ENCODE peak calls at places on chromosome 7, in five cellular contexts. G, A, S, X and W are unnamed samples.

GRCh38 chr7:39910108-39910869 is 39.8 kb upstream of the CDK13 start:
- DNase-seq in G (no peak), A (no peak), S (no peak), X (peak; percentile 24), W (peak; percentile 37)

GRCh38 chr7:90345548-90346319 is 782 bp upstream of the GTPBP10 start:
- DNase-seq in G (peak; percentile 27), A (no peak), S (no peak), X (no peak), W (peak; percentile 47)

GRCh38 chr7:1685000-1685624 is 15.0 kb downstream of the ELFN1 start:
- DNase-seq in G (no peak), A (no peak), S (no peak), X (no peak), W (no peak)

GRCh38 chr7:4683884-4684565 is 1.9 kb downstream of the FOXK1 start:
- DNase-seq in G (no peak), A (peak; percentile 83), S (peak; percentile 71), X (no peak), W (peak; percentile 69)

GRCh38 chr7:30713397-30713796 is 31.1 kb upstream of the CRHR2 start:
- DNase-seq in G (no peak), A (no peak), S (no peak), X (no peak), W (no peak)

GRCh38 chr7:44193011-44193802 is 4.0 kb upstream of the GCK start:
- DNase-seq in G (no peak), A (no peak), S (no peak), X (no peak), W (no peak)

GRCh38 chr7:114662002-114662677 is 247.5 kb downstream of the FOXP2 start:
- DNase-seq in G (no peak), A (no peak), S (no peak), X (no peak), W (no peak)

GRCh38 chr7:21722371-21722770 is 179.5 kb downstream of the DNAH11 start:
- DNase-seq in G (no peak), A (no peak), S (no peak), X (no peak), W (no peak)

GRCh38 chr7:111364413-111364812 is 197.9 kb downstream of the IMMP2L start:
- DNase-seq in G (peak; percentile 47), A (no peak), S (no peak), X (no peak), W (peak; percentile 38)

GRCh38 chr7:71389976-71390375 is 258.0 kb downstream of the GALNT17 start:
- DNase-seq in G (no peak), A (peak; percentile 3), S (no peak), X (no peak), W (no peak)

GRCh38 chr7:100568936-100569844 is 4.5 kb downstream of the SAP25 start:
- DNase-seq in G (peak; percentile 62), A (peak; percentile 82), S (peak; percentile 57), X (no peak), W (no peak)

GRCh38 chr7:130065500-130066152 is 4.7 kb upstream of the KLHDC10 start:
- DNase-seq in G (no peak), A (no peak), S (no peak), X (no peak), W (peak; percentile 26)

GRCh38 chr7:66558660-66559465 is 69.8 kb upstream of the KCTD7 start:
- DNase-seq in G (peak; percentile 9), A (no peak), S (no peak), X (no peak), W (no peak)

GRCh38 chr7:33773053-33773452 is 132.3 kb upstream of the BMPER start:
- DNase-seq in G (no peak), A (no peak), S (no peak), X (no peak), W (peak; percentile 77)

GRCh38 chr7:157445956-157446295 is 109.1 kb downstream of the DNAJB6 start:
- DNase-seq in G (no peak), A (no peak), S (no peak), X (no peak), W (no peak)

GRCh38 chr7:112421666-112422486 is 28.4 kb upstream of the IFRD1 start:
- DNase-seq in G (peak; percentile 16), A (no peak), S (no peak), X (no peak), W (no peak)

GRCh38 chr7:68699090-68699711 is 899.1 kb upstream of the AUTS2 start:
- DNase-seq in G (peak; percentile 91), A (no peak), S (no peak), X (no peak), W (peak; percentile 78)

GRCh38 chr7:108408294-108409004 is 47.8 kb downstream of the NRCAM start:
- DNase-seq in G (no peak), A (no peak), S (no peak), X (no peak), W (no peak)

GRCh38 chr7:114921636-114922150 is at the start of gene MDFIC:
- DNase-seq in G (peak; percentile 72), A (no peak), S (no peak), X (no peak), W (peak; percentile 62)

DNA sequence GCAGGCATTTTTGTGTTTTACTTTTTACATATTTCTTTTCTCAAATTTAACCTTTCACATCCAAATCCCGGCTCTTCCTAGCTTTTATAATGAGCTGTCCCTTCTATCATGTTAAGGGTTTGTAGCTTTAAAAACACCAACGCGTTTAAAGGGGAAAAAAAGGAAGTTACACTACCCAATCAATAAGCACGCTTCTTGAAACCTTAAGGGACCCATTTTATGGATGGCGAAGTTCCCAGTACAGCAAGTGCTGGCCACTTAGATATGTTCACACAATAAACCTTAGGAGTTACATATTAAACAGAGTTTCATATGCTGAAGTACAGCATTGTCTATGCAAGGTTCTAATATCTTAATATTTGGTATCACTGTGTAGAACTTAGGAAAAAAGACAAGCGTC is 1.8 kb downstream of the GNG11 start:
- DNase-seq in G (peak; percentile 29), A (no peak), S (no peak), X (no peak), W (peak; percentile 60)
- H3K4me3 ChIP-seq in G (peak overlapping the region; percentile 74), A (peak overlapping the region; percentile 64), S (peak overlapping the region; percentile 61), X (peak overlapping the region; percentile 69), W (peak overlapping the region; percentile 85)

GRCh38 chr7:55134786-55135185 is 116.0 kb downstream of the EGFR start:
- DNase-seq in G (no peak), A (no peak), S (no peak), X (no peak), W (no peak)

GRCh38 chr7:55133630-55134392 is 115.0 kb downstream of the EGFR start:
- DNase-seq in G (peak; percentile 86), A (peak; percentile 79), S (peak; percentile 50), X (peak; percentile 95), W (peak; percentile 99)

GRCh38 chr7:55131421-55131929 is 112.7 kb downstream of the EGFR start:
- DNase-seq in G (no peak), A (no peak), S (no peak), X (no peak), W (no peak)

GRCh38 chr7:55132550-55132889 is 113.7 kb downstream of the EGFR start:
- DNase-seq in G (no peak), A (no peak), S (no peak), X (no peak), W (no peak)

DNA sequence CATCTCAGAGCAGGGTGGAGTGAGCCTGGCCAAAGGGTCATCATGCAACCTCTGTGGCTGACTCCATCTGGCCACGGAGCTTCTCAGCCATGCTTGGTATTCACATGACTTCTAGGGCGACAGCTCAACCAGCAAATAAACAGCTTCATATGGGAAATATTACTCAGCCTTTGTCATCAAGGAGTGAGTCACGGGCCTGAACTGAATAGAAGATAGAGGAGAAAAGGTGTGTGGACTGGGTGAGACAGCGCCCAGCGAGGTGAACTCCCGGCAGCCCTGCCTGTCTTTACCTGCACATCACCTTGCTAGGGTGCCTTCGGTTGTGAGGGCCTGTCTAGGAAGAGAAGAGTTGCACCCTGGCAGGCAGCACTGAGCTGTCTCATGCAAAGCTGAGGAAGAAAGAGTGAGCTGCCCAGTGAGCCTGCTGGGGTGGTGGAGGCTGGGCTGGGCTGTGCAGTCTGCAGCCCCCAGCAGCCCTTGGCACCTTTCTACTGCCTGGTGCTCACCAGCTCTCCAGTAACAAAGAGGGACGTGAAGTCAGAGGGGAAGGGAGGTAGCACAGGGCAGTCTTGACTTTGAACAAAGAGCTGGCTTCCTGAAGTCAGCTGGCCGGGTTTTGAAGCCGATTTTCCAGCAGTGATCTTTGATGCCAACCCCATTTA is 114.2 kb downstream of the EGFR start:
- DNase-seq in G (peak; percentile 91), A (peak; percentile 83), S (peak; percentile 64), X (peak; percentile 98), W (peak; percentile 98)
- H3K4me3 ChIP-seq in G (peak overlapping the region; percentile 7), A (no peak overlapping the region), S (no peak overlapping the region), X (peak overlapping the region; percentile 24), W (peak overlapping the region; percentile 10)

GRCh38 chr7:23475579-23475844 is 5.2 kb upstream of the IGF2BP3 start:
- DNase-seq in G (no peak), A (no peak), S (no peak), X (no peak), W (no peak)

GRCh38 chr7:23473848-23474097 is 3.5 kb upstream of the IGF2BP3 start:
- DNase-seq in G (no peak), A (no peak), S (no peak), X (no peak), W (no peak)

GRCh38 chr7:23472974-23473847 is 2.9 kb upstream of the IGF2BP3 start:
- DNase-seq in G (peak; percentile 38), A (no peak), S (no peak), X (no peak), W (no peak)

GRCh38 chr7:23474829-23475578 is 4.7 kb upstream of the IGF2BP3 start:
- DNase-seq in G (no peak), A (no peak), S (no peak), X (no peak), W (peak; percentile 57)

GRCh38 chr7:23474098-23474828 is 4.0 kb upstream of the IGF2BP3 start:
- DNase-seq in G (peak; percentile 98), A (peak; percentile 81), S (peak; percentile 47), X (peak; percentile 68), W (peak; percentile 91)
- H3K4me3 ChIP-seq in G (peak overlapping the region; percentile 80), A (peak overlapping the region; percentile 20), S (peak overlapping the region; percentile 5), X (peak overlapping the region; percentile 60), W (peak overlapping the region; percentile 84)

GRCh38 chr7:98191668-98192431 is 19.4 kb upstream of the BHLHA15 start:
- DNase-seq in G (no peak), A (no peak), S (no peak), X (no peak), W (no peak)

GRCh38 chr7:98187138-98187502 is 24.1 kb upstream of the BHLHA15 start:
- DNase-seq in G (no peak), A (no peak), S (no peak), X (no peak), W (no peak)

GRCh38 chr7:98185101-98185500 is 26.1 kb upstream of the BHLHA15 start:
- DNase-seq in G (no peak), A (no peak), S (no peak), X (no peak), W (no peak)

GRCh38 chr7:98189559-98189958 is 21.7 kb upstream of the BHLHA15 start:
- DNase-seq in G (no peak), A (no peak), S (no peak), X (no peak), W (no peak)

DNA sequence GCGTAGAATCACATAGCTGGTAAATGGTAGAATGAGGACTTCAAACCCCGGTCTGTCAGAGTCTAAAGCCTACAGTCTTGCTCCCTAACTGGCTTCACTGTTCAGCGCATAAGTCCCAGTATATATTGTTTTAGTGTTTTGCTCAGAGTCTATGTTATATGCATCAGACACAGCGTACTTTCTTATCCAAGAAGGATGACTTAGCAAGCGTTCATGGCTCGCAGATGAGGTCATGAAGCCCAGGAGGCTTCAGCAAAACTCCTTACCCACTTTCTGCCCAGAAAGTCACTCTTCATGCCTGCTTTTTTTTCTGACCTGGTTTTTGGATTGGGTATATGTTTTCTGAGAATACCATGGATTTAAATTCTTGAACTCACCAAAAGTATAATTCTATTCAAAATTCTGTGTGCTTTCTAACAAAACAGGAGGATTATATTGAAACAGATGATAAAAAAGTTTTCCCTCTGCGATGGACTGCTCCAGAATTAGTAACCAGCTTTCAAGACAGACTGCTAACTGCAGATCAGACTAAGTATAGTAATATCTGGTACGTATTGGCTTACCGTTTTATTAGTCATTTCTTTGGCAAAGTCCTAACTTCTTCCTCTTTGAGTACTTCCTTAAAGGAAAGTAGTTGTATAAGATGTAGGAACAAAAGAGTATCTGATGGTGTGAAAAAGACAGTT is 24.6 kb upstream of the BHLHA15 start:
- DNase-seq in G (no peak), A (no peak), S (no peak), X (no peak), W (peak; percentile 87)
- H3K4me3 ChIP-seq in G (no peak overlapping the region), A (peak overlapping the region; percentile 13), S (no peak overlapping the region), X (no peak overlapping the region), W (no peak overlapping the region)